ENCODE peak calls at places on chromosomes 7 and 10, in six cellular contexts. J, N, Q, K, H and C are unnamed samples. For H3K4me1, the result is how much of the 10 kb centered on the place peaks cover.

GRCh38 chr7:66732439-66732838 is 8.1 kb upstream of the RABGEF1 start:
- ATAC-seq in J (peak), N (peak), Q (peak), K (peak), H (no peak), C (no peak)

GRCh38 chr7:71865169-71865568 is 547.0 kb downstream of the CALN1 start:
- ATAC-seq in J (no peak), N (no peak), Q (no peak), K (peak), H (no peak), C (no peak)

GRCh38 chr7:148967032-148967372 is 61.3 kb downstream of the PDIA4 start:
- ATAC-seq in J (peak), N (peak), Q (peak), K (peak), H (no peak), C (no peak)

GRCh38 chr7:12754179-12754578 is 66.7 kb downstream of the ARL4A start:
- ATAC-seq in J (no peak), N (no peak), Q (no peak), K (no peak), H (no peak), C (no peak)

GRCh38 chr10:48316236-48316635 is 9.8 kb downstream of the MAPK8 start:
- ATAC-seq in J (no peak), N (no peak), Q (no peak), K (no peak), H (peak), C (no peak)

GRCh38 chr10:78149193-78149592 is 115.5 kb downstream of the RPS24 start:
- ATAC-seq in J (peak), N (no peak), Q (no peak), K (no peak), H (no peak), C (no peak)

GRCh38 chr7:143426479-143427142 is 16.6 kb upstream of the TAS2R60 start:
- ATAC-seq in J (no peak), N (no peak), Q (no peak), K (peak), H (no peak), C (no peak)

GRCh38 chr10:20257422-20257821 is 441.2 kb downstream of the PLXDC2 start:
- ATAC-seq in J (no peak), N (no peak), Q (peak), K (no peak), H (no peak), C (no peak)

GRCh38 chr10:114289096-114289436 is 50.0 kb downstream of the VWA2 start:
- ATAC-seq in J (no peak), N (no peak), Q (no peak), K (no peak), H (no peak), C (no peak)

GRCh38 chr7:150958071-150958552 is 20.0 kb downstream of the KCNH2 start:
- ATAC-seq in J (no peak), N (no peak), Q (no peak), K (no peak), H (no peak), C (no peak)

GRCh38 chr7:70779321-70779720 is 352.6 kb upstream of the GALNT17 start:
- ATAC-seq in J (no peak), N (no peak), Q (no peak), K (no peak), H (no peak), C (no peak)

GRCh38 chr10:132172091-132173066 is 14.4 kb upstream of the DPYSL4 start:
- ATAC-seq in J (peak), N (peak), Q (no peak), K (no peak), H (no peak), C (no peak)

GRCh38 chr10:50373821-50374501 is 122.6 kb upstream of the ASAH2 start:
- ATAC-seq in J (no peak), N (no peak), Q (peak), K (no peak), H (no peak), C (peak)

GRCh38 chr10:61978965-61979364 is 77.5 kb downstream of the ARID5B start:
- ATAC-seq in J (no peak), N (no peak), Q (peak), K (peak), H (no peak), C (peak)

GRCh38 chr10:76115471-76116155 is 684.2 kb downstream of the LRMDA start:
- ATAC-seq in J (no peak), N (no peak), Q (no peak), K (no peak), H (no peak), C (no peak)

GRCh38 chr7:148503900-148504487 is 86.6 kb upstream of the C7orf33 start:
- ATAC-seq in J (no peak), N (no peak), Q (no peak), K (peak), H (no peak), C (no peak)

GRCh38 chr7:24718977-24719491 is 38.2 kb downstream of the GSDME start:
- ATAC-seq in J (no peak), N (no peak), Q (peak), K (no peak), H (no peak), C (no peak)

GRCh38 chr7:37342665-37343471 is 105.8 kb downstream of the ELMO1 start:
- ATAC-seq in J (no peak), N (no peak), Q (peak), K (peak), H (peak), C (peak)

GRCh38 chr7:48130658-48131108 is 40.6 kb upstream of the ABCA13 start:
- ATAC-seq in J (no peak), N (no peak), Q (peak), K (no peak), H (no peak), C (no peak)

GRCh38 chr10:22655312-22655973 is 58.9 kb downstream of the PIP4K2A start:
- ATAC-seq in J (peak), N (no peak), Q (peak), K (no peak), H (peak), C (no peak)

GRCh38 chr7:37429435-37429791 is 19.3 kb downstream of the ELMO1 start:
- ATAC-seq in J (no peak), N (no peak), Q (no peak), K (no peak), H (no peak), C (no peak)

GRCh38 chr7:5423272-5423843 is at the start of gene TNRC18:
- ATAC-seq in J (no peak), N (no peak), Q (peak), K (peak), H (no peak), C (peak)
- TF ChIP-seq POLR2A in J (no peak), N (no peak), Q (no peak), K (no peak), H (peak), C (peak)

GRCh38 chr7:125547505-125547904 is 617.9 kb upstream of the POT1 start:
- ATAC-seq in J (no peak), N (no peak), Q (no peak), K (no peak), H (no peak), C (no peak)
- TF ChIP-seq EP300 in J (no peak), N (no peak), Q (no peak), K (no peak), H (no peak), C (no peak)

GRCh38 chr10:125128397-125129075 is 31.8 kb downstream of the CTBP2 start:
- ATAC-seq in J (no peak), N (no peak), Q (no peak), K (no peak), H (no peak), C (no peak)
- H3K4me1 ChIP-seq in J (under half), N (under half), Q (under half), K (under half), H (under half), C (half or more)

GRCh38 chr7:100428199-100428966 is at the start of gene ZCWPW1:
- ATAC-seq in J (peak), N (peak), Q (peak), K (peak), H (peak), C (peak)

GRCh38 chr7:100431286-100431735 is 1.7 kb downstream of the MEPCE start:
- ATAC-seq in J (no peak), N (no peak), Q (no peak), K (no peak), H (no peak), C (no peak)

GRCh38 chr7:100428967-100429636 is 529 bp upstream of the MEPCE start:
- ATAC-seq in J (peak), N (peak), Q (peak), K (peak), H (peak), C (peak)

GRCh38 chr7:100430450-100431285 is 1.0 kb downstream of the MEPCE start:
- ATAC-seq in J (no peak), N (no peak), Q (no peak), K (peak), H (no peak), C (no peak)

DNA sequence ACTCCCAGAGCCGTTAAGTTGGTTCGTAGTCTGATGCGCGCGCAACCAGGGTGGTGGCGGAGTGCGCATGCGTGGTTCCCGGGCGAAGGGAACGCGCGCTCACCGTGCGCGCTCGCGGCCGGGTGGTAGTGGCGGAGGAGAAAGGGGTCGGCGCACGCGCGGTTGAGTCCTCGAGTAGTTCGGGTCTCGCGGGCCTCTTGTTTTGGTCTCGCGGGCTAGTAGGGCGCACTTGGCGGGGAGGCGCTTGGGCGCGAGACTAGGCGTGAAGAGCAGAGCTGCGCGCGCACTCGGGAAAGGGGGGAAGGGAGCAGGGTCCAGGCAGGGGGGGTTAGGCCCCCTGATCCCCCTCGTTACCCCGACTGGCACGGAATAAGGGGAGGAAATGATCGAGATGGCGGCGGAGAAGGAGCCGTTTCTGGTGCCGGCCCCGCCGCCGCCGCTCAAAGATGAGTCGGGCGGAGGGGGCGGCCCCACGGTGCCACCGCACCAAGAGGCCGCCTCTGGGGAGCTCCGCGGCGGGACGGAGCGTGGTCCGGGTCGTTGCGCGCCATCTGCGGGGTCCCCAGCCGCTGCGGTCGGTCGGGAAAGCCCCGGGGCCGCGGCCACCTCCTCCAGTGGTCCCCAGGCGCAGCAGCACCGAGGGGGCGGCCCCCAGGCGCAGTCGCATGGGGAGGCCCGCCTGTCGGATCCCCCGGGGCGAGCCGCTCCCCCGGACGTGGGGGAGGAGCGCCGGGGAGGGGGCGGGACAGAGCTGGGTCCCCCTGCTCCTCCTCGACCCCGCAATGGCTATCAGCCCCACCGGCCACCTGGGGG is at the start of gene MEPCE:
- ATAC-seq in J (peak), N (peak), Q (peak), K (peak), H (peak), C (peak)
- TF ChIP-seq POLR2A in J (peak), N (no peak), Q (peak), K (peak), H (peak), C (no peak)

DNA sequence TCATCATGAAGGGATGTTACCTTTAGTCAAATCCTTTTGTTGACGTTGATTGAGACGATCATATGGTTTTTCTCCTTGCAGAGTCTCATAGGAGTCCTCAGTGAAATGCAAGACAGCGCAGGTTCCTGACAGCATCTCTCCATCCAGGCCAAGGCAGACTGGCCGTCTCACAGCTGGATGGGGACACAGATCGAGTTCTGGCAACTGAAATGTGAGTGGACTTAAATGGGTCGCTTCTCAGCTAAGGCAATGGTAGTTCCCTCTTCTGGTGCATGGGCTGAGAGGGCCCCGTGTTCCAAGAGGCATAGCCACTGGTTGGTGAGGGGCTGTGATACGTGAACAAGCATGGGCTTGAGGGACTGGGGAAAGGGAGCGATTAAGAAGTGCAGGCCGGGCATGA is 99.3 kb upstream of the CPXM2 start:
- ATAC-seq in J (no peak), N (no peak), Q (no peak), K (no peak), H (no peak), C (no peak)
- TF ChIP-seq EP300 in J (no peak), N (no peak), Q (no peak), K (no peak), H (no peak), C (no peak)

GRCh38 chr10:34658934-34659333 is 156.2 kb downstream of the PARD3 start:
- ATAC-seq in J (peak), N (no peak), Q (no peak), K (no peak), H (no peak), C (no peak)
- H3K4me1 ChIP-seq in J (under half), N (under half), Q (under half), K (under half), H (under half), C (under half)

DNA sequence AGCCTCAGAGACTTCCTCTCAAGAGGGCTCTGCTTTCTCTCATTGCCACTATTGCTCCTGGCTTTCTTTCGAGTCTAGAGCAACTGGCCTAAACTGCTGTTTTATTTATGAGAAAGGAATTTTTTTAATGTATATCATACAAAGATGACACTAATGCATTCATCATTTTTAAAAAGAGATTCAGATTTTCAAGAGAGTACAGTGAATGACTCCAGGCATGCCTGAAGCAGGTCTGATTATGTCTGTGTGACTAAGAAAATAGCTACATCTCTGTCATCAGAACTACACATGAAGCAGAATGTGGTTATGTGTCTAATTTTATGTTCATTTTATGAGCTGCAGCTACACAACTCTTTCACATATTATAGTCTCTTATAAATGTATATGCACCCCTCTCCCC is 30.4 kb downstream of the NRCAM start:
- ATAC-seq in J (peak), N (no peak), Q (no peak), K (no peak), H (no peak), C (no peak)
- TF ChIP-seq POLR2A in J (no peak), N (no peak), Q (no peak), K (no peak), H (no peak), C (no peak)